ENCODE peak calls at places on chromosome 18, in four cellular contexts. B, J, I and F are unnamed samples.

GRCh38 chr18:46213295-46213694 is 109.1 kb downstream of the HAUS1 start:
- DNase-seq in J (no peak), B (peak; percentile 35), I (no peak), F (no peak)

GRCh38 chr18:13613591-13614317 is 112.6 kb downstream of the FAM210A start:
- DNase-seq in B (no peak), J (no peak), I (no peak), F (no peak)

GRCh38 chr18:74895686-74896085 is 298.0 kb downstream of the ZNF407 start:
- DNase-seq in I (no peak), B (no peak), J (no peak), F (no peak)

GRCh38 chr18:21194871-21195771 is 46.9 kb upstream of the GREB1L start:
- DNase-seq in I (no peak), J (no peak), B (peak; percentile 22), F (peak; percentile 7)

GRCh38 chr18:45626330-45627203 is 11.3 kb downstream of the SLC14A2 start:
- DNase-seq in J (no peak), B (no peak), I (no peak), F (no peak)

GRCh38 chr18:55272510-55273243 is 313.4 kb upstream of the CCDC68 start:
- DNase-seq in I (no peak), J (no peak), B (no peak), F (no peak)

GRCh38 chr18:63292844-63293683 is 26.5 kb downstream of the BCL2 start:
- DNase-seq in J (no peak), B (no peak), I (no peak), F (no peak)

GRCh38 chr18:76983613-76984051 is 149.0 kb downstream of the MBP start:
- DNase-seq in I (no peak), B (no peak), J (no peak), F (no peak)

GRCh38 chr18:64116806-64117205 is 32.1 kb downstream of the LINC00305 start:
- DNase-seq in I (no peak), B (no peak), J (no peak), F (no peak)

GRCh38 chr18:27608742-27609141 is 423.6 kb upstream of the CHST9 start:
- DNase-seq in B (no peak), J (no peak), I (no peak), F (no peak)

DNA sequence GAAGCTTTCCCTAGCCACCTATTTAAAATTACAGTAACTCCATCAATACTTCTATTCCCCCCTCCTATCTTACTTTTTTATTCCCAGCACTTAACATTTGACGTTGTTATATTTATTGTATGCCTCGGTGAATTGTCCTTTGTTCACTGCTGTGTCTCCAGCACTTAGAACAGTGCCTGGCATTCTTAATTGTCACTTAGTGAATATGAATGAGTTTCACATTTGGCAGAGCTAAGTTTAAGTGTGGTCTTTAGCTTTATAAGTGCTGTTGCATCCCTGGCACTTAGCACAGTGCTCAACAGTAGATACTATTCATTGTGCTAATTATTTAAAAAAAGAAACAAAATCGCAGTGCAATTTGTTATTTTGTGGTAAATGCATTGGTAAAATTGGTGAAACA is 1.7 kb downstream of the RMP24 start:
- DNase-seq in J (no peak), B (no peak), I (no peak), F (no peak)
- H3K4me3 ChIP-seq in J (no peak overlapping the region), B (no peak overlapping the region), I (no peak overlapping the region), F (no peak overlapping the region)

DNA sequence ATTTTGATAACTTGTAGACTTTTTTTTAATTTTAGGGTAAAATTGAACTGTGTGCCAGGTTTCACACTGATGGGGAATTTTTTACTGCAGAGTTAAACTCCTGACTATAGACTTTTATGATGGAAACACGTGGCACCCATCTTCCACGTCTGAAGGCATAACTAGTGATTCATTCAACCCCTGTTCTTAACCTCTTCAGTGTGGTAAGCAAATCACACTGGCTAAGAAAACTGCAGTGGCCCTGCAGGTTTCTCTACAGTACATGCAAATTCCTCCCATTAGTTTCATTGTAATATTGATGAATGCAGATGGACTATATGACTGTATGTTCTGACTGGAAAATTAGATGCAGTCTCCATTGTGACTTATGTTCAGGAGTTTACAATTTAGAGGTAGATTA is 47.2 kb downstream of the SMAD4 start:
- DNase-seq in J (no peak), I (no peak), B (no peak), F (no peak)
- H3K9me3 ChIP-seq in J (no peaks in the 10 kb centered on the region), I (no peaks in the 10 kb centered on the region), B (no peaks in the 10 kb centered on the region), F (no peaks in the 10 kb centered on the region)

GRCh38 chr18:31497404-31497710 is 620 bp upstream of the DSG2 start:
- DNase-seq in B (no peak), I (no peak), J (no peak), F (no peak)

GRCh38 chr18:31498450-31499156 is 626 bp downstream of the DSG2 start:
- DNase-seq in B (no peak), I (no peak), J (no peak), F (no peak)

GRCh38 chr18:31497711-31498449 is at the start of gene DSG2:
- DNase-seq in I (peak; percentile 80), B (no peak), J (peak; percentile 74), F (no peak)

GRCh38 chr18:31500161-31500688 is 2.2 kb downstream of the DSG2 start:
- DNase-seq in I (no peak), B (no peak), J (no peak), F (no peak)

GRCh38 chr18:31499157-31499524 is 1.2 kb downstream of the DSG2 start:
- DNase-seq in J (no peak), I (no peak), B (no peak), F (no peak)
- H3K4me3 ChIP-seq in J (peak overlapping the region; percentile 67), I (no peak overlapping the region), B (no peak overlapping the region), F (no peak overlapping the region)

GRCh38 chr18:43506935-43507334 is 229.6 kb upstream of the SYT4 start:
- DNase-seq in I (no peak), B (no peak), J (no peak), F (no peak)
- H3K9me3 ChIP-seq in I (peaks cover 14% of the 10 kb centered on the region), B (peaks cover 7% of the 10 kb centered on the region), J (no peaks in the 10 kb centered on the region), F (peaks cover 12% of the 10 kb centered on the region)

GRCh38 chr18:2654828-2655152 is 736 bp upstream of the SMCHD1 start:
- DNase-seq in B (peak; percentile 84), I (no peak), J (no peak), F (no peak)

GRCh38 chr18:2655153-2655953 is at the start of gene SMCHD1:
- DNase-seq in I (peak; percentile 90), B (peak; percentile 89), J (peak; percentile 90), F (peak; percentile 86)

GRCh38 chr18:2651981-2652380 is 3.5 kb upstream of the SMCHD1 start:
- DNase-seq in I (no peak), B (no peak), J (no peak), F (no peak)

GRCh38 chr18:2654105-2654827 is 1.3 kb upstream of the SMCHD1 start:
- DNase-seq in B (no peak), I (no peak), J (no peak), F (no peak)

DNA sequence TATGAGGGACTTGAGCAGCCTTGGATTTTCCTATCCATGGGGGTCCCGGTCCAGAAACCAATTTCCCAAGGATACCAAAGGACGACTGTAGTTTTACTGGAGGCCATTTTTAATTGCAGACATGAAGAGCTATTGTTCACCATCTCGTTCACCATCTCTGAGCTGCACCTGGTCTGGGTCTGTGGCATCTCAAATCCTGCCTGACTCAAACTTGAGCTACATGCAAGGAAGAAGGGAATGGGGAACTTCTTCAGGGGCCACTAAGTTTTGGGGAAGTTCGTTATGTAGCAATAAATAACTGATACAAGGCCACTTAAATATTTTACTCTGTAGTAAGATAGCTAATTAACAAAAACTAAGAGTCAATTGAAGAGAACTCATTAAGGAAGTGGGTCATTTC is 2.1 kb upstream of the SMCHD1 start:
- DNase-seq in I (no peak), J (no peak), B (no peak), F (no peak)
- H3K4me3 ChIP-seq in I (no peak overlapping the region), J (no peak overlapping the region), B (no peak overlapping the region), F (no peak overlapping the region)

GRCh38 chr18:70709720-70710119 is 420.9 kb downstream of the SOCS6 start:
- DNase-seq in J (no peak), I (no peak), B (no peak), F (no peak)
- H3K9me3 ChIP-seq in J (no peaks in the 10 kb centered on the region), I (no peaks in the 10 kb centered on the region), B (no peaks in the 10 kb centered on the region), F (no peaks in the 10 kb centered on the region)

DNA sequence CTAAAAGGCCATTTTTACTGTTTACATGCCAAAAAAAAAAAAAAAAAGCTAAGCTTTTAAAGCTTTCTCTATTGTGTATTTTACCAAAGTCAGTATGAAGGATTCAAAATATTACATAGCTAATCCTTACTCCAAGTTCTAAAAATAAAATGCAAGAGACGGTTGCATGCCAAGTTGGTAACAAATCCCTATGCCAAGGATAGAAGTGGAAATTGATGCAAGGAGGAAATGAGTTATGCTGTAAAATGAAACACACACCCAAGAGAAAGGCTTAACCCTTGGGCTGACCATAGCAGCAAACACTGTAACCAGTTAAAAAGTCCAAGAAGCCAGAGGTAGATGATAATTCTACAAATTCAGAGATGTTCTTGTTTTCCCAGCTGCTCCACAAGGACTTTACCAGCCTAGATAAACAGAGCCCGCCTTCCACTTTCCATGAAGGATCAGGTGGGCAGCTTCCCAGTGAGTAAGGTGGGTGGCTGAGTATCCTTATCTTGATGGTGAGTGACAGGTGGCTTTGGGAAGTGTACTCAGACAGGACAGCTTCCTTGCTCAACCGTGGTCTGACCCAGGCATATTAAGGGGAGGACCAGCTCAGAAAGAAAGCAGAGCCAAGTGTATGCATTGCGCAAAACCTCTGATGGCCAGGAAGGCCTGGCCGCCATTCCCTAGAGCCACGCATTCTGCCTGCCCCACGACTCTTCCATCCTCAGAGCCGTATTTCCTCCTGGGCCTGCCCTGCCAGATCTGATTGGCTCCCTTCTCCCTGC is 34.4 kb downstream of the ATP8B1 start:
- DNase-seq in B (no peak), I (no peak), J (no peak), F (no peak)
- H3K4me3 ChIP-seq in B (no peak overlapping the region), I (no peak overlapping the region), J (no peak overlapping the region), F (no peak overlapping the region)